ENCODE peak calls at places on chromosomes 2 and 18, in ten cellular contexts. K is naive thymus-derived CD8-positive, alpha-beta T cell; J is mammary epithelial cell; Q is AG09319; U is tibial artery; E is NCI-H774; G is Daoy; H is activated naive CD8-positive, alpha-beta T cell treated with anti-CD3 and anti-CD28 coated beads, Interleukin-2, amount 10 ng/mL, durations not matched to agents 7 days and 5 days; O is stimulated activated CD4-positive, alpha-beta T cell treated with anti-CD3 and anti-CD28 coated beads, Interleukin-2, amount 100 ng/mL, for 48 hours; X is MV-4-11. S is an unnamed sample.

GRCh38 chr2:61969376-61969775 is 63.9 kb downstream of the COMMD1 start:
- DNase-seq in E (peak; percentile 41), H (no peak), O (no peak), U (no peak), X (no peak), Q (no peak), K (no peak), J (peak; percentile 28), G (no peak), S (no peak)

GRCh38 chr2:164964744-164965143 is 9.4 kb upstream of the SLC38A11 start:
- DNase-seq in O (no peak), H (no peak), U (no peak), K (no peak), E (no peak), X (peak; percentile 90), J (no peak), Q (no peak), G (no peak), S (no peak)

GRCh38 chr2:179686718-179687342 is 174.6 kb downstream of the ZNF385B start:
- DNase-seq in X (no peak), J (no peak), E (no peak), O (no peak), Q (no peak), K (no peak), H (no peak), G (no peak), U (no peak), S (no peak)

GRCh38 chr18:39455300-39455699 is 1889.7 kb upstream of the CELF4 start:
- DNase-seq in O (no peak), H (no peak), J (peak; percentile 96), G (no peak), Q (no peak), E (no peak), X (no peak), U (no peak), K (no peak), S (peak; percentile 78)

GRCh38 chr18:35610089-35610488 is 28.5 kb downstream of the GALNT1 start:
- DNase-seq in G (no peak), Q (no peak), U (no peak), O (no peak), H (no peak), X (no peak), J (peak; percentile 4), K (no peak), E (peak; percentile 69), S (no peak)

GRCh38 chr2:148594216-148594615 is 50.3 kb upstream of the EPC2 start:
- DNase-seq in H (no peak), G (no peak), X (no peak), J (peak; percentile 88), Q (no peak), K (no peak), E (no peak), U (no peak), O (no peak), S (no peak)

GRCh38 chr18:54720590-54720989 is 107.7 kb upstream of the RAB27B start:
- DNase-seq in U (no peak), Q (no peak), K (no peak), E (no peak), X (no peak), H (no peak), G (no peak), J (no peak), O (no peak), S (peak; percentile 52)

GRCh38 chr2:212995920-212996319 is 155.5 kb downstream of the IKZF2 start:
- DNase-seq in Q (no peak), E (no peak), X (no peak), J (peak; percentile 26), K (no peak), U (no peak), G (peak; percentile 17), H (no peak), O (no peak), S (peak; percentile 50)

GRCh38 chr2:15206419-15206818 is 354.7 kb downstream of the NBAS start:
- DNase-seq in J (no peak), Q (no peak), K (no peak), O (no peak), G (no peak), X (no peak), U (no peak), E (no peak), H (no peak), S (no peak)

GRCh38 chr2:150478206-150478974 is 9.1 kb downstream of the RND3 start:
- DNase-seq in U (no peak), K (no peak), H (no peak), O (no peak), J (peak; percentile 54), X (no peak), E (no peak), Q (no peak), G (peak; percentile 22), S (peak; percentile 49)

GRCh38 chr18:62486290-62486964 is 36.4 kb upstream of the ZCCHC2 start:
- DNase-seq in J (peak; percentile 97), E (peak; percentile 46), X (no peak), Q (no peak), U (no peak), O (peak; percentile 38), H (no peak), K (no peak), G (peak; percentile 58), S (peak; percentile 14)

GRCh38 chr2:169026056-169026455 is 5.1 kb downstream of the ABCB11 start:
- DNase-seq in Q (no peak), X (no peak), E (no peak), H (no peak), O (no peak), K (no peak), J (no peak), U (no peak), G (no peak), S (peak; percentile 41)

GRCh38 chr2:106193491-106193976 is 567 bp downstream of the UXS1 start:
- DNase-seq in H (peak; percentile 58), G (peak; percentile 36), K (no peak), J (peak; percentile 37), O (peak; percentile 19), U (no peak), E (no peak), X (no peak), Q (no peak), S (peak; percentile 8)

GRCh38 chr2:46296216-46296839 is 879 bp upstream of the EPAS1 start:
- DNase-seq in Q (no peak), E (no peak), G (no peak), K (no peak), O (no peak), J (no peak), H (no peak), X (peak; percentile 52), U (peak; percentile 69), S (no peak)

GRCh38 chr2:218508299-218508698 is 59.9 kb downstream of the USP37 start:
- DNase-seq in U (no peak), E (no peak), Q (no peak), O (no peak), H (no peak), X (no peak), J (no peak), K (no peak), G (no peak), S (no peak)

GRCh38 chr2:53670351-53670750 is 97.3 kb upstream of the CHAC2 start:
- DNase-seq in J (no peak), X (no peak), G (no peak), K (no peak), E (no peak), U (no peak), O (no peak), H (no peak), Q (no peak), S (peak; percentile 12)

GRCh38 chr2:230898016-230898415 is 27.0 kb downstream of the GPR55 start:
- DNase-seq in E (no peak), X (no peak), G (no peak), K (no peak), O (no peak), Q (no peak), J (no peak), U (no peak), H (no peak), S (no peak)

GRCh38 chr2:122070241-122070731 is 314.8 kb downstream of the TSN start:
- DNase-seq in Q (no peak), U (no peak), J (peak; percentile 74), E (no peak), K (no peak), O (no peak), X (no peak), G (peak; percentile 71), H (no peak), S (peak; percentile 2)

GRCh38 chr2:151040036-151040435 is 221.6 kb downstream of the RBM43 start:
- DNase-seq in H (no peak), J (peak; percentile 87), X (no peak), G (no peak), Q (peak; percentile 37), O (no peak), K (no peak), E (no peak), U (no peak), S (no peak)

GRCh38 chr2:22628183-22628582 is 756.8 kb upstream of the KLHL29 start:
- DNase-seq in O (no peak), G (no peak), K (no peak), X (no peak), J (no peak), U (peak; percentile 38), H (no peak), Q (no peak), E (no peak), S (no peak)

GRCh38 chr2:217789003-217789735 is 213.6 kb downstream of the TNS1 start:
- DNase-seq in J (peak; percentile 27), G (peak; percentile 70), O (peak; percentile 84), K (peak; percentile 84), Q (peak; percentile 16), U (peak; percentile 79), E (peak; percentile 68), X (peak; percentile 56), H (peak; percentile 84), S (peak; percentile 78)

GRCh38 chr18:45588284-45588683 is 27.0 kb upstream of the SLC14A2 start:
- DNase-seq in Q (no peak), H (no peak), O (no peak), K (no peak), G (peak; percentile 33), E (no peak), U (no peak), X (no peak), J (no peak), S (peak; percentile 41)

GRCh38 chr2:197461073-197461472 is 7.7 kb downstream of the COQ10B start:
- DNase-seq in O (no peak), E (no peak), U (no peak), K (no peak), X (no peak), H (no peak), J (peak; percentile 34), G (no peak), Q (no peak), S (peak; percentile 31)

GRCh38 chr2:168851674-168852320 is 38.4 kb downstream of the SPC25 start:
- DNase-seq in G (peak; percentile 80), H (no peak), Q (peak; percentile 18), K (no peak), U (no peak), X (no peak), O (no peak), E (no peak), J (peak; percentile 73), S (peak; percentile 91)

GRCh38 chr2:7773362-7773973 is 856.3 kb downstream of the RNF144A start:
- DNase-seq in U (no peak), G (no peak), J (peak; percentile 99), Q (no peak), H (no peak), X (peak; percentile 98), K (no peak), O (no peak), E (no peak), S (no peak)

GRCh38 chr2:46003912-46004473 is 293.2 kb upstream of the EPAS1 start:
- DNase-seq in J (no peak), X (no peak), Q (no peak), E (no peak), K (no peak), O (no peak), H (no peak), G (no peak), U (no peak), S (no peak)

GRCh38 chr18:55301196-55301540 is 286.8 kb downstream of the TCF4 start:
- DNase-seq in J (no peak), U (no peak), K (no peak), H (no peak), X (no peak), G (no peak), E (no peak), O (no peak), Q (peak; percentile 31), S (peak; percentile 50)

GRCh38 chr2:74553892-74554820 is at the start of the genes DOK1 and LOXL3:
- DNase-seq in X (peak; percentile 66), G (peak; percentile 92), U (peak; percentile 87), J (no peak), E (peak; percentile 71), O (peak; percentile 79), Q (peak; percentile 85), K (peak; percentile 88), H (peak; percentile 90), S (peak; percentile 88)